ENCODE peak calls at places on chromosomes 1 and 21, in nine cellular contexts. R, Z, A, U, S, J, V, F and H are unnamed samples.

GRCh38 chr1:200905411-200906052 is 10.8 kb downstream of the INAVA start:
- DNase-seq in F (no peak), U (no peak), S (no peak), R (no peak), J (no peak), Z (no peak), V (no peak), A (no peak), H (no peak)

GRCh38 chr1:112083487-112083886 is 94.0 kb upstream of the KCND3 start:
- DNase-seq in R (peak), S (peak), Z (no peak), V (no peak), A (no peak), J (no peak), U (no peak), F (no peak), H (peak)

GRCh38 chr1:219128957-219129356 is 44.7 kb upstream of the LYPLAL1 start:
- DNase-seq in R (no peak), Z (no peak), V (no peak), U (no peak), S (no peak), J (no peak), F (peak), A (no peak), H (no peak)

GRCh38 chr1:165456114-165456513 is 11.2 kb upstream of the RXRG start:
- DNase-seq in Z (no peak), V (no peak), U (no peak), R (no peak), A (no peak), S (no peak), J (no peak), F (no peak), H (no peak)

GRCh38 chr21:17726047-17726446 is 93.1 kb downstream of the C21orf91 start:
- DNase-seq in V (no peak), U (no peak), R (peak), S (no peak), Z (no peak), A (no peak), J (no peak), F (no peak), H (no peak)

GRCh38 chr1:205271277-205271676 is 43.5 kb downstream of the TMCC2 start:
- DNase-seq in J (no peak), U (no peak), R (no peak), S (peak), F (peak), Z (no peak), A (no peak), V (no peak), H (no peak)

GRCh38 chr1:56424744-56425493 is 154.4 kb downstream of the PLPP3 start:
- DNase-seq in A (peak), F (peak), J (no peak), Z (no peak), R (no peak), U (no peak), S (peak), V (no peak), H (no peak)

GRCh38 chr1:209652873-209653401 is 712 bp upstream of the LAMB3 start:
- DNase-seq in J (peak), F (peak), V (no peak), S (peak), Z (no peak), R (no peak), U (peak), A (no peak), H (no peak)

GRCh38 chr1:93016171-93016570 is 54.9 kb upstream of the DIPK1A start:
- DNase-seq in S (peak), J (no peak), F (no peak), R (no peak), V (no peak), Z (no peak), A (no peak), U (no peak), H (no peak)

GRCh38 chr1:17903386-17903785 is 148.3 kb downstream of the ACTL8 start:
- DNase-seq in F (no peak), S (peak), V (no peak), J (no peak), U (no peak), A (no peak), R (no peak), Z (no peak), H (no peak)

GRCh38 chr21:41164981-41165650 is 2.8 kb upstream of the BACE2 start:
- DNase-seq in F (peak), Z (peak), V (no peak), J (no peak), U (no peak), R (no peak), A (peak), S (peak), H (no peak)

GRCh38 chr1:223775054-223775453 is 62.7 kb downstream of the CAPN2 start:
- DNase-seq in J (no peak), A (no peak), S (no peak), U (no peak), V (no peak), Z (no peak), F (peak), R (no peak), H (no peak)

GRCh38 chr1:80657707-80658106 is 1143.0 kb upstream of the ADGRL2 start:
- DNase-seq in S (no peak), A (no peak), Z (no peak), R (no peak), F (no peak), J (no peak), U (no peak), V (no peak), H (no peak)

GRCh38 chr1:152108899-152109222 is 6.4 kb downstream of the TCHH start:
- DNase-seq in U (no peak), V (no peak), S (no peak), A (no peak), R (no peak), Z (no peak), F (no peak), J (no peak), H (no peak)

GRCh38 chr1:181423301-181423918 is 59.9 kb upstream of the CACNA1E start:
- DNase-seq in V (no peak), A (no peak), F (peak), U (no peak), J (no peak), R (peak), S (peak), Z (peak), H (peak)

GRCh38 chr1:78743626-78744025 is 94.0 kb downstream of the IFI44 start:
- DNase-seq in Z (no peak), J (no peak), F (peak), V (no peak), S (peak), A (no peak), R (no peak), U (no peak), H (no peak)

GRCh38 chr21:42009831-42010506 is at the start of gene ZBTB21:
- DNase-seq in Z (peak), A (peak), U (peak), F (peak), V (peak), R (peak), S (peak), J (peak), H (peak)

GRCh38 chr1:27568247-27569087 is 35.5 kb downstream of the AHDC1 start:
- DNase-seq in U (peak), R (peak), Z (peak), F (peak), S (peak), V (peak), J (peak), A (peak), H (peak)

GRCh38 chr1:200629876-200630514 is 9.4 kb upstream of the KIF14 start:
- DNase-seq in A (no peak), U (no peak), Z (no peak), S (no peak), J (no peak), R (no peak), V (no peak), F (no peak), H (no peak)

GRCh38 chr1:6612641-6613360 is 730 bp upstream of the PHF13 start:
- DNase-seq in A (peak), F (peak), S (peak), U (no peak), Z (no peak), V (no peak), J (no peak), R (peak), H (no peak)

GRCh38 chr1:223815865-223816264 is 29.9 kb downstream of the TP53BP2 start:
- DNase-seq in Z (no peak), R (no peak), U (no peak), F (peak), V (no peak), S (no peak), J (no peak), A (no peak), H (no peak)

GRCh38 chr1:243979396-243979795 is 71.7 kb upstream of the ZBTB18 start:
- DNase-seq in Z (no peak), F (no peak), A (no peak), J (no peak), S (no peak), V (peak), R (no peak), U (no peak), H (no peak)

GRCh38 chr1:159091547-159092397 is 15.2 kb upstream of the AIM2 start:
- DNase-seq in V (no peak), Z (no peak), U (no peak), F (peak), R (no peak), J (no peak), A (no peak), S (peak), H (no peak)

GRCh38 chr1:149927056-149927534 is 508 bp downstream of the SF3B4 start:
- DNase-seq in S (no peak), U (no peak), J (no peak), V (no peak), A (no peak), R (no peak), Z (no peak), F (peak), H (no peak)

GRCh38 chr1:246641394-246641793 is 75.1 kb downstream of the CNST start:
- DNase-seq in R (no peak), V (no peak), Z (no peak), J (no peak), S (no peak), A (no peak), U (no peak), F (no peak), H (no peak)

GRCh38 chr1:198123146-198123545 is 33.7 kb upstream of the NEK7 start:
- DNase-seq in A (no peak), F (peak), U (no peak), J (no peak), Z (no peak), R (no peak), V (no peak), S (peak), H (peak)

GRCh38 chr1:29332204-29332603 is 95.9 kb downstream of the PTPRU start:
- DNase-seq in R (peak), V (no peak), F (peak), U (no peak), Z (no peak), J (no peak), S (peak), A (no peak), H (peak)

GRCh38 chr1:172497230-172497629 is 35.7 kb upstream of the SUCO start:
- DNase-seq in Z (peak), U (no peak), A (no peak), S (peak), V (no peak), F (peak), R (peak), J (no peak), H (peak)

GRCh38 chr1:56491441-56491840 is 87.9 kb downstream of the PLPP3 start:
- DNase-seq in J (no peak), S (peak), U (no peak), R (no peak), Z (no peak), A (no peak), V (no peak), F (peak), H (no peak)

GRCh38 chr1:234699795-234700665 is 90.1 kb upstream of the IRF2BP2 start:
- DNase-seq in V (no peak), U (no peak), F (peak), Z (no peak), R (peak), A (peak), J (peak), S (peak), H (no peak)

GRCh38 chr1:46611691-46612221 is 4.9 kb downstream of the MOB3C start:
- DNase-seq in V (no peak), U (no peak), S (no peak), A (no peak), J (no peak), R (no peak), F (peak), Z (no peak), H (peak)

GRCh38 chr1:183069562-183070216 is 46.5 kb downstream of the LAMC1 start:
- DNase-seq in Z (peak), S (no peak), A (no peak), R (no peak), U (no peak), F (peak), J (no peak), V (no peak), H (no peak)

GRCh38 chr1:185541861-185542260 is 192.3 kb upstream of the HMCN1 start:
- DNase-seq in A (no peak), F (peak), J (no peak), R (no peak), V (no peak), S (peak), Z (no peak), U (no peak), H (no peak)

GRCh38 chr1:244180256-244180655 is 129.2 kb downstream of the ZBTB18 start:
- DNase-seq in Z (no peak), J (no peak), A (no peak), V (no peak), F (peak), R (no peak), S (peak), U (no peak), H (no peak)

GRCh38 chr1:89536555-89537393 is 12.1 kb downstream of the LRRC8B start:
- DNase-seq in F (no peak), A (no peak), Z (no peak), U (no peak), J (no peak), R (no peak), V (no peak), S (no peak), H (no peak)